ENCODE peak calls at places on chromosomes 4 and X, in four cellular contexts. I, K, B and Z are unnamed samples.

GRCh38 chr4:25810016-25810415 is 52.8 kb downstream of the SEL1L3 start:
- DNase-seq in I (no peak), K (no peak), B (no peak), Z (no peak)

GRCh38 chrX:45840411-45840950 is 639.8 kb upstream of the DIPK2B start:
- DNase-seq in I (no peak), K (no peak), B (no peak), Z (no peak)

GRCh38 chr4:153790962-153791551 is 2.2 kb upstream of the SFRP2 start:
- DNase-seq in I (peak; percentile 92), K (peak; percentile 35), B (no peak), Z (no peak)

GRCh38 chrX:2610246-2611170 is 80.6 kb upstream of the CD99 start:
- DNase-seq in I (no peak), K (no peak), B (no peak), Z (no peak)

GRCh38 chr4:167232805-167233522 is 1.3 kb downstream of the SPOCK3 start:
- DNase-seq in I (peak; percentile 30), K (no peak), B (no peak), Z (no peak)

GRCh38 chr4:87977521-87978278 is 2.2 kb downstream of the SPP1 start:
- DNase-seq in I (no peak), K (no peak), B (no peak), Z (no peak)

GRCh38 chr4:11428701-11429571 is at the start of gene HS3ST1:
- DNase-seq in I (peak; percentile 89), K (peak; percentile 68), B (peak; percentile 96), Z (peak; percentile 23)

GRCh38 chrX:23334871-23335599 is 386 bp downstream of the PTCHD1 start:
- DNase-seq in I (peak; percentile 52), K (no peak), B (no peak), Z (no peak)

GRCh38 chr4:56870927-56871326 is 36.8 kb upstream of the REST start:
- DNase-seq in I (no peak), K (no peak), B (no peak), Z (no peak)

GRCh38 chr4:155666701-155667537 is at the start of gene GUCY1A1:
- DNase-seq in I (peak; percentile 77), K (no peak), B (peak; percentile 32), Z (no peak)

GRCh38 chr4:6097581-6097980 is 79.3 kb upstream of the C4orf50 start:
- DNase-seq in I (no peak), K (no peak), B (no peak), Z (no peak)

GRCh38 chr4:152738812-152739211 is 40.7 kb downstream of the TIGD4 start:
- DNase-seq in I (no peak), K (no peak), B (peak; percentile 67), Z (no peak)

GRCh38 chrX:50448565-50448964 is 22.1 kb downstream of the DGKK start:
- DNase-seq in I (no peak), K (no peak), B (peak; percentile 78), Z (no peak)

GRCh38 chrX:295136-295535 is 14.0 kb downstream of the PLCXD1 start:
- DNase-seq in I (no peak), K (no peak), B (no peak), Z (no peak)

GRCh38 chrX:119685225-119686066 is 7.5 kb downstream of the SEPTIN6 start:
- DNase-seq in I (no peak), K (no peak), B (no peak), Z (peak; percentile 39)

GRCh38 chr4:91840359-91840758 is 463.4 kb upstream of the GRID2 start:
- DNase-seq in I (no peak), K (no peak), B (no peak), Z (no peak)

GRCh38 chr4:111854494-111855087 is 290.7 kb upstream of the FAM241A start:
- DNase-seq in I (peak; percentile 29), K (no peak), B (peak; percentile 16), Z (no peak)

GRCh38 chr4:111849726-111850284 is 295.4 kb upstream of the FAM241A start:
- DNase-seq in I (no peak), K (no peak), B (no peak), Z (no peak)

GRCh38 chr4:111855308-111855707 is 289.9 kb upstream of the FAM241A start:
- DNase-seq in I (no peak), K (no peak), B (no peak), Z (no peak)
- TF ChIP-seq CTCF in I (no peak), K (no peak), B (no peak), Z (no peak)

DNA sequence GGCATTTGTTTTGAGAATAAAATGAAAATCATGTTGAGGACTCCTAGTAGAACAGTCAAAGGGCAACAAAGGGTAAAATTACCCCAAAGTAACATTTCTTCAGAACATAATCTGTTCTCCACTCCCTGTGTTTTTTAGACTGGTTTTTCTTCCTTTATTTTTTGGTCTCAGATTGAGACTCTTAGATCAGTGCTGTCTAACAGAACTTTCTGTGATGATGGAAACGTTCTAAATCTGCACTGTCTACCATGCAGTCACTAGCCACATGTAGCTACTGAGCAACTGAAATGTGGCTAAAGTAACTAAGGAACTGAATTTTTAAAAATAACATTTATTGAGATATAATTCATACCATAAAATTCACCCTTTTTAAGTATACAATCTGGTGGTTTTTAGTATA is 19.8 kb downstream of the CASK start:
- DNase-seq in I (no peak), K (no peak), B (no peak), Z (no peak)
- H3K9me3 ChIP-seq in I (no peaks in the 10 kb centered on the region), K (no peaks in the 10 kb centered on the region), B (no peaks in the 10 kb centered on the region), Z (peaks cover 10% of the 10 kb centered on the region)

DNA sequence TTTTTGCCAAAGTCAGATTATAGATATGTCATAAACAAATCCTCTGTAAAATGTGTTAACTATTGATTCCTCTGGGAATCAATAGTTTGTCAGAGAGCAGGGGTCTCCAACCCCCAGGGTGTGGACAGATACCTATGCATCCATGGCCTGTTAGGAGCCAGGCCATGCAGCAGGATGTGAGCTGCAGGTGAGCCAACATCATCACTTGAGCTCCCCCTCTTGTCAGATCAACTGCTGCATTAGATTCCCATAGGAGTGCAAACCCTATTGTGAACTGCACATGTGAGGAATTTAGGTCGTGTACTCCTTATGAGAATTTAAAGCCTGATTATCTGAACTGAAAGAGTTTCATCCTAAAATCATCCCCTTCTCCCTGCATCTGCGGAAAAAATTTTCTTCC is 1365.4 kb downstream of the ARAP2 start:
- DNase-seq in I (no peak), K (no peak), B (no peak), Z (no peak)
- TF ChIP-seq CTCF in I (peak; percentile 10), K (no peak), B (no peak), Z (no peak)

DNA sequence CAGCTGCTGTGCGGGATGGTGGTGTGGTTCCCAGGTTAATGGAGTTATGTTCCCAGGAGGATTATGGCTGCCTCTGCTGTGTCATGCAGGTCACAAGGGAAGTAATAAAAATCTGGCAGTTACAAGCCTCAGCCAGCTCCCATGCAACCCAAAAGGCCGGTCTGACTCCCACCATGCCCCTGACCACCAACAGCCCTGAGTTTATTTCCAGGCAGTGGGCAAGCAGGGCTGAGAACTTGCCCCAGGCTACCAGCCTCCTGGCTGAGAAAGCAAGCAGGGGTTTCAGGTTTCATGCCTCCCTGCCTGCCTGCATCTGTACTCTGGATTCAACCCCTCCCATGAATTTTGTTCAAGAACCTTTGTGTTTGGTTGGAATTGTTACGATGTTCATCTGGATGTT is 732.7 kb upstream of the POU3F4 start:
- DNase-seq in I (no peak), K (no peak), B (no peak), Z (no peak)
- H3K9me3 ChIP-seq in I (peaks cover 23% of the 10 kb centered on the region), K (no peaks in the 10 kb centered on the region), B (no peaks in the 10 kb centered on the region), Z (no peaks in the 10 kb centered on the region)

GRCh38 chr4:14596904-14597303 is 405.4 kb upstream of the CPEB2 start:
- DNase-seq in I (peak; percentile 16), K (no peak), B (peak; percentile 56), Z (no peak)
- TF ChIP-seq CTCF in I (peak; percentile 38), K (no peak), B (peak; percentile 34), Z (no peak)

GRCh38 chr4:97279410-97279809 is 863.9 kb downstream of the STPG2 start:
- DNase-seq in I (no peak), K (no peak), B (no peak), Z (no peak)
- H3K9me3 ChIP-seq in I (no peaks in the 10 kb centered on the region), K (no peaks in the 10 kb centered on the region), B (no peaks in the 10 kb centered on the region), Z (no peaks in the 10 kb centered on the region)

DNA sequence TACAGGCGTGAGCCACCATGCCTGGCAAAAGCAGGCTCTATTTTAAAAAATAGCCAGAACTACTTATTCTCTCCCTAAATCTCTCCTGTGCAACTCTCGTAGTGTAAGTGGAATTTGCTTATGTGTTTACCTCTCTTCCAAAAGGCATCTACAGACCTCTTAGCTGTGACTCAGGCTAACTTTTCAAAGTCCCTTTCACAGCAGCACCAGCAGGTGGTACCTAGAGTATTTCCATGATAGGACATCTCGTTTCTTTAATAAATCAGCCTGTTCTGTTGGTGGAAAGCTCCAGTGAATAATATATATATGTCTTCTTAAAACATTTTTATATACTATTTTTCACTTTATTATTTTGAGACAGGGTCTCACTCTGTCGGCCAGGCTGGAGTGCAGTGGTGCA is 89.0 kb downstream of the NSUN7 start:
- DNase-seq in I (no peak), K (no peak), B (no peak), Z (no peak)
- TF ChIP-seq CTCF in I (no peak), K (no peak), B (peak; percentile 8), Z (no peak)

GRCh38 chrX:39591099-39591498 is 506.7 kb downstream of the BCOR start:
- DNase-seq in I (no peak), K (no peak), B (peak; percentile 31), Z (no peak)
- H3K9me3 ChIP-seq in I (no peaks in the 10 kb centered on the region), K (no peaks in the 10 kb centered on the region), B (no peaks in the 10 kb centered on the region), Z (no peaks in the 10 kb centered on the region)